ENCODE peak calls at places on chromosomes 13 and 19, in nine cellular contexts. One of them, this sample, is unnamed.
A peak's percentile ranks its signal among the peaks of the same experiment; 100 is the strongest.

GRCh38 chr19:36489920-36490415 is 607 bp upstream of the ZNF566 start:
- DNase-seq in retinal pigment epithelial cell: peak; percentile 88
- DNase-seq in A549: peak; percentile 96
- DNase-seq in ascending aorta: peak; percentile 84
- DNase-seq in fibroblast of pulmonary artery: peak; percentile 96
- DNase-seq in neural progenitor cell: peak; percentile 96
- DNase-seq in PC-3: peak; percentile 82
- DNase-seq in MCF 10A: no peak
- DNase-seq in AG04450: peak; percentile 84
- DNase-seq in this sample: no peak

GRCh38 chr13:33676700-33677048 is 141.3 kb upstream of the RFC3 start:
- DNase-seq in retinal pigment epithelial cell: peak; percentile 18
- DNase-seq in A549: peak; percentile 21
- DNase-seq in ascending aorta: peak; percentile 69
- DNase-seq in fibroblast of pulmonary artery: peak; percentile 67
- DNase-seq in neural progenitor cell: no peak
- DNase-seq in PC-3: peak; percentile 65
- DNase-seq in MCF 10A: peak; percentile 77
- DNase-seq in AG04450: peak; percentile 1
- DNase-seq in this sample: peak; percentile 12

GRCh38 chr13:77503398-77503797 is 32.1 kb upstream of the SCEL start:
- DNase-seq in retinal pigment epithelial cell: no peak
- DNase-seq in A549: no peak
- DNase-seq in ascending aorta: no peak
- DNase-seq in fibroblast of pulmonary artery: no peak
- DNase-seq in neural progenitor cell: no peak
- DNase-seq in PC-3: no peak
- DNase-seq in MCF 10A: no peak
- DNase-seq in AG04450: no peak
- DNase-seq in this sample: no peak

GRCh38 chr19:39128511-39129079 is 3.0 kb downstream of the PAK4 start:
- DNase-seq in retinal pigment epithelial cell: no peak
- DNase-seq in A549: no peak
- DNase-seq in ascending aorta: no peak
- DNase-seq in fibroblast of pulmonary artery: no peak
- DNase-seq in neural progenitor cell: no peak
- DNase-seq in PC-3: no peak
- DNase-seq in MCF 10A: no peak
- DNase-seq in AG04450: no peak
- DNase-seq in this sample: no peak

GRCh38 chr19:14670408-14670807 is 4.2 kb downstream of the ADGRE3 start:
- DNase-seq in retinal pigment epithelial cell: no peak
- DNase-seq in A549: no peak
- DNase-seq in ascending aorta: no peak
- DNase-seq in fibroblast of pulmonary artery: no peak
- DNase-seq in neural progenitor cell: no peak
- DNase-seq in PC-3: no peak
- DNase-seq in MCF 10A: no peak
- DNase-seq in AG04450: no peak
- DNase-seq in this sample: no peak

GRCh38 chr13:76903544-76904162 is 17.4 kb upstream of the KCTD12 start:
- DNase-seq in retinal pigment epithelial cell: peak; percentile 29
- DNase-seq in A549: peak; percentile 30
- DNase-seq in ascending aorta: peak; percentile 85
- DNase-seq in fibroblast of pulmonary artery: peak; percentile 91
- DNase-seq in neural progenitor cell: peak; percentile 81
- DNase-seq in PC-3: peak; percentile 79
- DNase-seq in MCF 10A: peak; percentile 79
- DNase-seq in AG04450: peak; percentile 50
- DNase-seq in this sample: no peak

GRCh38 chr13:61339054-61339621 is 76.5 kb downstream of the PCDH20 start:
- DNase-seq in retinal pigment epithelial cell: no peak
- DNase-seq in A549: no peak
- DNase-seq in ascending aorta: no peak
- DNase-seq in fibroblast of pulmonary artery: no peak
- DNase-seq in neural progenitor cell: no peak
- DNase-seq in PC-3: no peak
- DNase-seq in MCF 10A: no peak
- DNase-seq in AG04450: no peak
- DNase-seq in this sample: no peak

GRCh38 chr19:17725422-17726078 is 6.3 kb downstream of the MAP1S start:
- DNase-seq in retinal pigment epithelial cell: no peak
- DNase-seq in A549: no peak
- DNase-seq in ascending aorta: no peak
- DNase-seq in fibroblast of pulmonary artery: no peak
- DNase-seq in neural progenitor cell: peak; percentile 35
- DNase-seq in PC-3: no peak
- DNase-seq in MCF 10A: no peak
- DNase-seq in AG04450: no peak
- DNase-seq in this sample: no peak

GRCh38 chr13:98557934-98558630 is 18.8 kb downstream of the STK24 start:
- DNase-seq in retinal pigment epithelial cell: peak; percentile 94
- DNase-seq in A549: no peak
- DNase-seq in ascending aorta: peak; percentile 39
- DNase-seq in fibroblast of pulmonary artery: no peak
- DNase-seq in neural progenitor cell: no peak
- DNase-seq in PC-3: no peak
- DNase-seq in MCF 10A: no peak
- DNase-seq in AG04450: no peak
- DNase-seq in this sample: no peak

GRCh38 chr19:19355606-19356139 is 35.0 kb downstream of the MAU2 start:
- DNase-seq in retinal pigment epithelial cell: no peak
- DNase-seq in A549: no peak
- DNase-seq in ascending aorta: no peak
- DNase-seq in fibroblast of pulmonary artery: no peak
- DNase-seq in neural progenitor cell: no peak
- DNase-seq in PC-3: no peak
- DNase-seq in MCF 10A: no peak
- DNase-seq in AG04450: no peak
- DNase-seq in this sample: no peak

GRCh38 chr19:53659292-53659691 is 27.5 kb downstream of the DPRX start:
- DNase-seq in retinal pigment epithelial cell: no peak
- DNase-seq in A549: no peak
- DNase-seq in ascending aorta: no peak
- DNase-seq in fibroblast of pulmonary artery: peak; percentile 3
- DNase-seq in neural progenitor cell: peak; percentile 80
- DNase-seq in PC-3: peak; percentile 30
- DNase-seq in MCF 10A: no peak
- DNase-seq in AG04450: no peak
- DNase-seq in this sample: no peak

GRCh38 chr13:62997696-62998095 is 1582.0 kb upstream of the PCDH20 start:
- DNase-seq in retinal pigment epithelial cell: no peak
- DNase-seq in A549: no peak
- DNase-seq in ascending aorta: no peak
- DNase-seq in fibroblast of pulmonary artery: no peak
- DNase-seq in neural progenitor cell: no peak
- DNase-seq in PC-3: no peak
- DNase-seq in MCF 10A: no peak
- DNase-seq in AG04450: no peak
- DNase-seq in this sample: no peak

GRCh38 chr13:89673789-89674311 is 1673.6 kb upstream of the MIR17HG start:
- DNase-seq in retinal pigment epithelial cell: no peak
- DNase-seq in A549: no peak
- DNase-seq in ascending aorta: no peak
- DNase-seq in fibroblast of pulmonary artery: no peak
- DNase-seq in neural progenitor cell: no peak
- DNase-seq in PC-3: no peak
- DNase-seq in MCF 10A: no peak
- DNase-seq in AG04450: no peak
- DNase-seq in this sample: no peak

GRCh38 chr13:25037057-25037813 is 58.7 kb upstream of the PABPC3 start:
- DNase-seq in retinal pigment epithelial cell: peak; percentile 22
- DNase-seq in A549: no peak
- DNase-seq in ascending aorta: no peak
- DNase-seq in fibroblast of pulmonary artery: peak; percentile 76
- DNase-seq in neural progenitor cell: peak; percentile 82
- DNase-seq in PC-3: peak; percentile 68
- DNase-seq in MCF 10A: peak; percentile 79
- DNase-seq in AG04450: peak; percentile 23
- DNase-seq in this sample: peak; percentile 9

GRCh38 chr13:99847318-99847750 is 124.2 kb downstream of the ZIC5 start:
- DNase-seq in retinal pigment epithelial cell: no peak
- DNase-seq in A549: no peak
- DNase-seq in ascending aorta: no peak
- DNase-seq in fibroblast of pulmonary artery: no peak
- DNase-seq in neural progenitor cell: no peak
- DNase-seq in PC-3: no peak
- DNase-seq in MCF 10A: no peak
- DNase-seq in AG04450: no peak
- DNase-seq in this sample: no peak
- TF ChIP-seq CTCF in retinal pigment epithelial cell: no peak
- TF ChIP-seq CTCF in A549: no peak
- TF ChIP-seq CTCF in ascending aorta: no peak
- TF ChIP-seq CTCF in fibroblast of pulmonary artery: no peak
- TF ChIP-seq CTCF in neural progenitor cell: no peak
- TF ChIP-seq CTCF in PC-3: no peak
- TF ChIP-seq CTCF in MCF 10A: no peak
- TF ChIP-seq CTCF in AG04450: no peak
- TF ChIP-seq CTCF in this sample: no peak

GRCh38 chr13:107374038-107374437 is 806.1 kb upstream of the ARGLU1 start:
- DNase-seq in retinal pigment epithelial cell: no peak
- DNase-seq in A549: no peak
- DNase-seq in ascending aorta: no peak
- DNase-seq in fibroblast of pulmonary artery: no peak
- DNase-seq in neural progenitor cell: no peak
- DNase-seq in PC-3: no peak
- DNase-seq in MCF 10A: no peak
- DNase-seq in AG04450: no peak
- DNase-seq in this sample: no peak

GRCh38 chr13:107375701-107376350 is 807.9 kb upstream of the ARGLU1 start:
- DNase-seq in retinal pigment epithelial cell: no peak
- DNase-seq in A549: no peak
- DNase-seq in ascending aorta: no peak
- DNase-seq in fibroblast of pulmonary artery: no peak
- DNase-seq in neural progenitor cell: no peak
- DNase-seq in PC-3: no peak
- DNase-seq in MCF 10A: no peak
- DNase-seq in AG04450: no peak
- DNase-seq in this sample: no peak

GRCh38 chr13:107376393-107377085 is 808.6 kb upstream of the ARGLU1 start:
- DNase-seq in retinal pigment epithelial cell: no peak
- DNase-seq in A549: no peak
- DNase-seq in ascending aorta: no peak
- DNase-seq in fibroblast of pulmonary artery: no peak
- DNase-seq in neural progenitor cell: no peak
- DNase-seq in PC-3: no peak
- DNase-seq in MCF 10A: no peak
- DNase-seq in AG04450: no peak
- DNase-seq in this sample: no peak

GRCh38 chr13:107370036-107370785 is 802.3 kb upstream of the ARGLU1 start:
- DNase-seq in retinal pigment epithelial cell: no peak
- DNase-seq in A549: no peak
- DNase-seq in ascending aorta: no peak
- DNase-seq in fibroblast of pulmonary artery: peak; percentile 57
- DNase-seq in neural progenitor cell: no peak
- DNase-seq in PC-3: peak; percentile 50
- DNase-seq in MCF 10A: peak; percentile 42
- DNase-seq in AG04450: peak; percentile 59
- DNase-seq in this sample: peak; percentile 71

DNA sequence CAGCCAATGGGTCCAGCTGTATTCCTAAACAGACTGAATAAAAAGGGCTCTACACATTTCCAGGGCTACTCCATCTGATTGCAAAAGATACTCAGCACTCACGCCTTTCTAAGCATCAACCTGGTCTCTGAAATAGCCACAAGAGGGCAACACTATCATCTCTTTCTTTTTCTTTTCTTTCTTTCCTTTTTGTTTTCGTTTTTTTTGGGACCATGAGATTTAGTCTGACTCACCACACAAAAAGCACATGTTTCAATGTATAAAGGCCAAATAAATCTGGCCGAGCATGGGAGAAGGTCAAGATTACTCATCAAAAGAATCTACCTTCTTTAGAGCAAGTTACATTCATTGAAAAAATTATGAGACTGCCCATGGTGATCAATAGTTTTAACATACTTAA is 805.6 kb upstream of the ARGLU1 start:
- DNase-seq in retinal pigment epithelial cell: peak; percentile 59
- DNase-seq in A549: no peak
- DNase-seq in ascending aorta: no peak
- DNase-seq in fibroblast of pulmonary artery: peak; percentile 77
- DNase-seq in neural progenitor cell: peak; percentile 56
- DNase-seq in PC-3: peak; percentile 75
- DNase-seq in MCF 10A: peak; percentile 78
- DNase-seq in AG04450: peak; percentile 65
- DNase-seq in this sample: peak; percentile 75
- TF ChIP-seq CTCF in retinal pigment epithelial cell: peak; percentile 71
- TF ChIP-seq CTCF in A549: no peak
- TF ChIP-seq CTCF in ascending aorta: peak; percentile 68
- TF ChIP-seq CTCF in fibroblast of pulmonary artery: peak; percentile 54
- TF ChIP-seq CTCF in neural progenitor cell: peak; percentile 75
- TF ChIP-seq CTCF in PC-3: peak; percentile 76
- TF ChIP-seq CTCF in MCF 10A: peak; percentile 33
- TF ChIP-seq CTCF in AG04450: peak; percentile 72
- TF ChIP-seq CTCF in this sample: peak; percentile 79

GRCh38 chr13:96141032-96141431 is 51.1 kb downstream of the HS6ST3 start:
- DNase-seq in retinal pigment epithelial cell: no peak
- DNase-seq in A549: no peak
- DNase-seq in ascending aorta: no peak
- DNase-seq in fibroblast of pulmonary artery: peak; percentile 56
- DNase-seq in neural progenitor cell: peak; percentile 67
- DNase-seq in PC-3: peak; percentile 51
- DNase-seq in MCF 10A: peak; percentile 52
- DNase-seq in AG04450: no peak
- DNase-seq in this sample: peak; percentile 3
- TF ChIP-seq CTCF in retinal pigment epithelial cell: peak; percentile 42
- TF ChIP-seq CTCF in A549: peak; percentile 13
- TF ChIP-seq CTCF in ascending aorta: no peak
- TF ChIP-seq CTCF in fibroblast of pulmonary artery: peak; percentile 36
- TF ChIP-seq CTCF in neural progenitor cell: peak; percentile 62
- TF ChIP-seq CTCF in PC-3: peak; percentile 43
- TF ChIP-seq CTCF in MCF 10A: peak; percentile 43
- TF ChIP-seq CTCF in AG04450: peak; percentile 12
- TF ChIP-seq CTCF in this sample: peak; percentile 50

DNA sequence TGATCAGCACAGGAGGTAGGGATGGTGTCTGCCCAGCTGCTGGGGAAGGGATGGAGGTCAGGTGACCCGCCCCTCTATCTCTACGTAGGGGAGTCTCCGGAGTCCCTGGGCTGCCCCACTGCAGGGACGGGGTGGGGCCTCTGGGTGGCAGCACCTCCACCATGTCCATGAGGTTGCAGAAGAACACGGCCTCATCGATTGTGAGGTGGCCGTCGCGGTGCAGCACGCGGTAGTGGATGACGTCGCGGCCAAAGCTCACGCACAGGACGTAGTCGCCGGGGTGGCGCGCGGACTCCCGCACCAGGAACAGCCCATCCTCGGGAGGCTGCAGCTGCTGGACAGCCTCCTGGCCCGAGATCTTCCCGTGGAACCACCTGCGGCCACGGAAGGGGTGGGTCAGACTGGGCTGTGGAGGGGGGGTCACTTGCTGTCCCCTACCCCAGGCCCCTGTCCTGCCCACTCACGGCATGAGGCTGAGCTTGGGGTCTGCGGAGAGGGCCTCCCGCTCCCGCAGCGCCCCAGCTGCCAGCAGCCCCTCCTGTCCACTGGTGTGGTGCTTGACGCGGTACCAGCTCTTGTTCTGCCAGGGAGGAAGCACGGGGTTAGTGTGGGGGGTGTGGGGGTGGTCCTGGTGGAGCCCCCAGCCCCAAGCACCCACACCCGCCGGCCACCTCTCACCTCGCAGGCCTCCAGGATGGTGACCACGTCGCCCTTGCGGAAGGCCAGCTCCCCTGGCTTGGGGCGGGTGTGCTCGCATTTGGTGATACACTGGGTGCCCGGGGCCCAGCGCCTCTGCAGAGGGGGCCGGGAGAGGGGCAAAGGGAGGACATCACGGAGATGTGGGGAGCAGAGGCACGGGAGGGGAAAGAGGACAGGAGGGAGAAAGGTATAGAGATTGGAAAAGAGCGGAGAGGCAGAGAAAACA is 2.3 kb downstream of the MATK start:
- DNase-seq in retinal pigment epithelial cell: no peak
- DNase-seq in A549: no peak
- DNase-seq in ascending aorta: no peak
- DNase-seq in fibroblast of pulmonary artery: no peak
- DNase-seq in neural progenitor cell: peak; percentile 60
- DNase-seq in PC-3: peak; percentile 8
- DNase-seq in MCF 10A: no peak
- DNase-seq in AG04450: no peak
- DNase-seq in this sample: no peak
- TF ChIP-seq CTCF in retinal pigment epithelial cell: peak; percentile 33
- TF ChIP-seq CTCF in A549: no peak
- TF ChIP-seq CTCF in ascending aorta: no peak
- TF ChIP-seq CTCF in fibroblast of pulmonary artery: no peak
- TF ChIP-seq CTCF in neural progenitor cell: peak; percentile 48
- TF ChIP-seq CTCF in PC-3: peak; percentile 47
- TF ChIP-seq CTCF in MCF 10A: peak; percentile 13
- TF ChIP-seq CTCF in AG04450: no peak
- TF ChIP-seq CTCF in this sample: no peak